ENCODE peak calls at places on chromosomes 3 and 15, in nine cellular contexts. E, P, D, K, Z, S, M, V and J are unnamed samples.
A peak's percentile ranks its signal among the peaks of the same experiment; 100 is the strongest.

GRCh38 chr3:178350763-178351162 is 185.5 kb upstream of the KCNMB2 start:
- DNase-seq in Z (no peak), M (no peak), V (no peak), E (peak; percentile 60), P (no peak), D (no peak), S (no peak), K (no peak), J (no peak)

GRCh38 chr15:34185666-34186065 is 24.2 kb downstream of the KATNBL1 start:
- DNase-seq in P (no peak), Z (no peak), M (no peak), V (no peak), S (no peak), E (peak; percentile 40), D (no peak), K (no peak), J (no peak)

GRCh38 chr15:84953136-84953535 is 28.5 kb upstream of the PDE8A start:
- DNase-seq in D (no peak), E (peak; percentile 25), V (no peak), K (no peak), M (no peak), S (no peak), P (no peak), Z (no peak), J (no peak)

GRCh38 chr15:38304486-38304885 is 51.9 kb downstream of the SPRED1 start:
- DNase-seq in M (no peak), V (no peak), D (no peak), S (no peak), P (no peak), Z (no peak), E (no peak), K (no peak), J (no peak)

GRCh38 chr3:71064976-71065763 is 518.4 kb downstream of the FOXP1 start:
- DNase-seq in D (peak; percentile 77), P (peak; percentile 31), S (peak; percentile 61), Z (no peak), K (peak; percentile 80), E (peak; percentile 51), V (peak; percentile 60), M (peak; percentile 86), J (peak; percentile 66)

GRCh38 chr3:151856106-151856505 is 17.3 kb upstream of the SUCNR1 start:
- DNase-seq in M (no peak), Z (no peak), S (no peak), E (no peak), P (no peak), K (no peak), V (no peak), D (no peak), J (no peak)

GRCh38 chr15:44738340-44738984 is 2.1 kb downstream of the TRIM69 start:
- DNase-seq in M (no peak), P (no peak), D (no peak), Z (peak; percentile 39), S (no peak), K (no peak), V (no peak), E (peak; percentile 78), J (no peak)

GRCh38 chr3:196220587-196220986 is 4.3 kb downstream of the SLC51A start:
- DNase-seq in E (no peak), V (no peak), Z (no peak), S (no peak), P (no peak), D (no peak), K (peak; percentile 70), M (no peak), J (no peak)

GRCh38 chr3:194952882-194953281 is 267.2 kb downstream of the FAM43A start:
- DNase-seq in P (no peak), Z (no peak), E (no peak), K (no peak), M (no peak), V (no peak), S (no peak), D (peak; percentile 49), J (no peak)

GRCh38 chr15:25527118-25527517 is 88.3 kb upstream of the UBE3A start:
- DNase-seq in S (no peak), V (no peak), D (no peak), K (no peak), P (no peak), E (no peak), Z (no peak), M (no peak), J (no peak)

GRCh38 chr15:64571857-64572291 is 111.5 kb downstream of the ZNF609 start:
- DNase-seq in M (no peak), Z (no peak), P (no peak), V (no peak), E (no peak), K (no peak), D (no peak), S (no peak), J (no peak)

GRCh38 chr15:64572856-64573255 is 112.5 kb downstream of the ZNF609 start:
- DNase-seq in K (no peak), D (no peak), Z (no peak), M (no peak), E (no peak), S (no peak), V (no peak), P (no peak), J (no peak)

GRCh38 chr15:64568765-64569164 is 108.4 kb downstream of the ZNF609 start:
- DNase-seq in K (no peak), S (no peak), E (no peak), D (no peak), Z (no peak), M (no peak), V (no peak), P (no peak), J (no peak)

DNA sequence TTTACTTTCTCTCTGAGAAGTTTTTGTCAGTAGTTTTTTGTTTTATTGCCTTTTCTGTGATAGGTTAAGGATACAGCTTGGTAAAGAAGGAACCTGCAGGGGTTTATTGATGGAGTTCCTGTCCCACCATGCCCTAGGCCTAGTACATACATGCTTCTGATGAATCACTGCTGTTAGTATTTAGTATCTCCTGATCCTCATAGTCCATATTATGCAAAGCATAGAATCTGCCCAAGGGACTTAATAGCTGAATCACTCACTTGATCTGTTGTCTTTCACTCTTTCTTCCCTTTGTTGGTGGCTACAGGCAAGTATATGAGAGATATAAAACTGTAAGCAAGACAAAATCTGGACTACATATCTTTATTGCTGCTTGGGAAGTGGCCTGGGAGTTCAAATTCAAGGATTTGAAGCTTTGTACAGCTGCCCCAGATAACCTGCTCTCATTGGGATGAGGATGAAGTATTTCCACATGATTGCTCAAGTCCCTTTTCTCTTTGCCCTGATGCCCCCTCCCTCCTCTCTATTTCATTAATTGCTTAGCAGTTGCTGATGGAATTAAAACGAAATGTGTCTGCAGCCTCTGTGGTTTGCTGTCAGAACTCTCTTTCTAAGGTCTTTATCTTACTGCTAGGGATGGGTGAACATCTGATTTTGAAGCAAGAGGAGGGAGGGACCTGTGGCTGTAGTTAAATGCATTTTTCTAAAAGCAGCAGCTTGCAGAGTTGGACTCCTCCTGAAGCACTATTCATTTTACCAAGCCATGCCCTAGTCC is 114.0 kb downstream of the ZNF609 start:
- DNase-seq in K (no peak), V (no peak), E (peak; percentile 34), S (no peak), Z (peak; percentile 11), M (no peak), P (peak; percentile 33), D (no peak), J (no peak)
- H3K27ac ChIP-seq in K (no peak overlapping the region), V (no peak overlapping the region), E (peak overlapping the region; percentile 76), S (no peak overlapping the region), Z (no peak overlapping the region), M (no peak overlapping the region), P (peak overlapping the region; percentile 45), D (no peak overlapping the region), J (peak overlapping the region; percentile 57)

GRCh38 chr3:53250453-53250852 is 5.4 kb downstream of the TKT start:
- DNase-seq in P (no peak), Z (no peak), V (no peak), E (no peak), M (no peak), D (no peak), K (no peak), S (no peak), J (no peak)
- H3K27ac ChIP-seq in P (no peak overlapping the region), Z (no peak overlapping the region), V (no peak overlapping the region), E (no peak overlapping the region), M (no peak overlapping the region), D (no peak overlapping the region), K (peak overlapping the region; percentile 87), S (no peak overlapping the region), J (peak overlapping the region; percentile 1)

GRCh38 chr3:139629033-139629432 is 48.7 kb downstream of the NMNAT3 start:
- DNase-seq in E (peak; percentile 4), V (no peak), K (no peak), Z (no peak), S (peak; percentile 71), D (no peak), P (peak; percentile 9), M (no peak), J (no peak)
- H3K27ac ChIP-seq in E (no peak overlapping the region), V (no peak overlapping the region), K (no peak overlapping the region), Z (no peak overlapping the region), S (no peak overlapping the region), D (no peak overlapping the region), P (no peak overlapping the region), M (no peak overlapping the region), J (no peak overlapping the region)

DNA sequence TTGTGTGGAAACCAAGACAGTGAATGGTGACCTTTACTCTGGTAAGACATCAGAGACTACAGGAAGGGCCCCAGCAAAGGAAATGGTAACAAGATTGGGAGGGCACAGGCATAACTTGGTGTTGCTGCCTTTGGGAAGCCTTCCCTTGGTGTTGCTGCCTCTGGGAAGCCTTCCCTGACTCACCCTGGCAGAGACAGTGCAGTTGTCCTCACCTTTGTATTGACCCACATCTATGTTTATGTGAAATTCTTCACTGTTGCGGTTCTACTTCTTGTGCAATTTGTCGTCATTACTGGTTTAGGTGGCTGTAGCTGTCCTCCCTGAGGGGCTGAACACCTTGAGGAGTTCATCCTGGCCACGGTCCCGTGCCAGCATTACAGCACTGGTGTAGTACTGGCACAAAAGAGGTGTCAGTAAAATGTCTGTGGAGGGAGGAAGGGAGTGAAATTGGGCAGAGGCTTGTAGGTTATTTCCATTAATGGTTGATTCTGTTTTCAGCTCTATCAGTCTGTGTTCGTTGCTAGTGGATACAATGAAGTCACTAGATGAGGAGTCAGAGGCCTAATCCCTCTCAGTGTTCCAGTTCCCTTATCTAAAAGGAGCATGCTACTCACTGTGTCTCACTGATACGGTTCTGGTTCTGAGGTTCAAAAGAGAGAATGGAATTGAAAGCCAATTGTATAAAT is 21.6 kb downstream of the IFT122 start:
- DNase-seq in V (no peak), S (no peak), K (no peak), M (no peak), E (peak; percentile 82), D (no peak), Z (no peak), P (no peak), J (no peak)
- H3K27ac ChIP-seq in V (peak overlapping the region; percentile 63), S (no peak overlapping the region), K (no peak overlapping the region), M (no peak overlapping the region), E (peak overlapping the region; percentile 4), D (no peak overlapping the region), Z (no peak overlapping the region), P (no peak overlapping the region), J (no peak overlapping the region)

GRCh38 chr3:43621406-43621973 is 321 bp downstream of the ANO10 start:
- DNase-seq in V (no peak), E (no peak), D (no peak), M (no peak), P (no peak), K (peak; percentile 56), Z (no peak), S (no peak), J (peak; percentile 62)
- H3K27ac ChIP-seq in V (peak overlapping the region; percentile 68), E (peak overlapping the region; percentile 49), D (peak overlapping the region; percentile 79), M (peak overlapping the region; percentile 85), P (peak overlapping the region; percentile 50), K (peak overlapping the region; percentile 78), Z (peak overlapping the region; percentile 31), S (no peak overlapping the region), J (peak overlapping the region; percentile 27)